ENCODE peak calls at places on chromosomes 12 and 14, in six cellular contexts. Y is AG09309, H is SK-N-SH, J is esophagus muscularis mucosa, K is brain microvascular endothelial cell, Q is GM10248. S is an unnamed sample.

GRCh38 chr14:22131749-22132476 is 457.1 kb downstream of the DAD1 start:
- DNase-seq in J (no peak), H (no peak), Y (no peak), K (peak), Q (no peak), S (no peak)

GRCh38 chr12:46082473-46082872 is 92.1 kb upstream of the SCAF11 start:
- DNase-seq in K (no peak), Y (no peak), H (no peak), Q (no peak), J (no peak), S (no peak)

GRCh38 chr12:9757433-9758025 is 3.2 kb downstream of the CD69 start:
- DNase-seq in H (no peak), K (no peak), J (no peak), Q (no peak), Y (no peak), S (no peak)

GRCh38 chr14:84442481-84442880 is 1087.5 kb upstream of the FLRT2 start:
- DNase-seq in Q (no peak), H (no peak), K (no peak), J (no peak), Y (no peak), S (no peak)

GRCh38 chr12:132327351-132328171 is 1.8 kb downstream of the GALNT9 start:
- DNase-seq in H (no peak), Q (no peak), J (no peak), K (peak), Y (peak), S (no peak)

GRCh38 chr14:58826845-58827686 is 189.3 kb downstream of the DACT1 start:
- DNase-seq in H (no peak), J (no peak), K (no peak), Y (no peak), Q (no peak), S (no peak)

GRCh38 chr12:89261982-89262381 is 90.3 kb downstream of the DUSP6 start:
- DNase-seq in H (no peak), Y (no peak), J (no peak), K (no peak), Q (no peak), S (no peak)

GRCh38 chr12:23855813-23856212 is 93.7 kb downstream of the SOX5 start:
- DNase-seq in H (no peak), Y (no peak), J (no peak), K (no peak), Q (no peak), S (no peak)

GRCh38 chr12:52155048-52155868 is 36.6 kb downstream of the KRT80 start:
- DNase-seq in K (peak), J (no peak), Q (no peak), Y (no peak), H (no peak), S (no peak)

GRCh38 chr14:23206422-23207145 is 23.1 kb upstream of the SLC7A8 start:
- DNase-seq in H (no peak), Q (no peak), K (no peak), Y (no peak), J (no peak), S (no peak)

GRCh38 chr12:49983892-49984291 is 11.1 kb downstream of the AQP6 start:
- DNase-seq in H (peak), J (no peak), Y (peak), Q (peak), K (peak), S (no peak)

GRCh38 chr14:103679351-103679750 is 35.9 kb downstream of the XRCC3 start:
- DNase-seq in K (peak), Y (no peak), J (no peak), Q (peak), H (peak), S (peak)

GRCh38 chr12:110171636-110172035 is 47.5 kb downstream of the IFT81 start:
- DNase-seq in Y (no peak), K (no peak), Q (no peak), J (no peak), H (no peak), S (no peak)

GRCh38 chr12:54419088-54419887 is at the start of gene ITGA5:
- DNase-seq in Y (no peak), H (peak), J (peak), K (peak), Q (no peak), S (peak)

GRCh38 chr14:71701990-71702389 is 230.2 kb upstream of the RGS6 start:
- DNase-seq in Q (no peak), K (no peak), J (no peak), H (no peak), Y (no peak), S (no peak)

GRCh38 chr14:75877292-75877691 is 104.5 kb downstream of the TGFB3 start:
- DNase-seq in Y (peak), J (no peak), K (peak), H (no peak), Q (no peak), S (no peak)

GRCh38 chr12:94384030-94384429 is 75.6 kb downstream of the CEP83 start:
- DNase-seq in Q (no peak), Y (no peak), K (no peak), H (no peak), J (no peak), S (no peak)

GRCh38 chr12:2976581-2976996 is 17.4 kb downstream of the TEAD4 start:
- DNase-seq in J (no peak), H (peak), K (no peak), Q (no peak), Y (no peak), S (no peak)

GRCh38 chr12:106074706-106075392 is 63.9 kb downstream of the NUAK1 start:
- DNase-seq in H (peak), Q (no peak), Y (no peak), K (peak), J (peak), S (no peak)

GRCh38 chr12:99453831-99454538 is 193.6 kb upstream of the GARIN6 start:
- DNase-seq in K (peak), Q (no peak), J (no peak), Y (no peak), H (no peak), S (peak)

GRCh38 chr14:80275208-80275850 is 64.0 kb upstream of the DIO2 start:
- DNase-seq in Y (peak), H (no peak), J (no peak), K (peak), Q (no peak), S (no peak)

GRCh38 chr14:39265741-39266588 is 32.2 kb downstream of the MIA2 start:
- DNase-seq in Y (no peak), K (peak), H (no peak), J (no peak), Q (no peak), S (no peak)

GRCh38 chr12:56931474-56931978 is 2.7 kb downstream of the SDR9C7 start:
- DNase-seq in K (peak), H (peak), J (peak), Y (peak), Q (no peak), S (peak)

GRCh38 chr12:113469893-113470743 is 1.6 kb downstream of the LHX5 start:
- DNase-seq in Q (peak), H (peak), K (no peak), Y (no peak), J (no peak), S (peak)

GRCh38 chr12:69129014-69129413 is 110.4 kb upstream of the CPSF6 start:
- DNase-seq in H (no peak), Q (no peak), Y (no peak), K (no peak), J (peak), S (no peak)

GRCh38 chr12:32466187-32466586 is 66.8 kb downstream of the FGD4 start:
- DNase-seq in J (no peak), K (no peak), Y (no peak), Q (no peak), H (no peak), S (no peak)

GRCh38 chr12:20183563-20183962 is 184.8 kb upstream of the PDE3A start:
- DNase-seq in H (no peak), J (no peak), Q (no peak), Y (no peak), K (peak), S (no peak)

GRCh38 chr12:117889098-117889497 is 79.7 kb downstream of the KSR2 start:
- DNase-seq in J (no peak), Q (peak), H (no peak), Y (no peak), K (no peak), S (peak)

GRCh38 chr12:93287152-93287551 is 90.6 kb upstream of the NUDT4 start:
- DNase-seq in J (no peak), Q (no peak), K (no peak), Y (no peak), H (no peak), S (no peak)

GRCh38 chr14:46344327-46344937 is 307.1 kb downstream of the RPL10L start:
- DNase-seq in Y (no peak), H (peak), K (peak), Q (no peak), J (no peak), S (no peak)

GRCh38 chr12:45730116-45730841 is 773 bp downstream of the ARID2 start:
- DNase-seq in K (peak), Q (peak), Y (no peak), H (peak), J (no peak), S (peak)

GRCh38 chr12:121942145-121942718 is 23.8 kb downstream of the CFAP251 start:
- DNase-seq in Y (no peak), Q (no peak), K (peak), J (no peak), H (no peak), S (no peak)

GRCh38 chr14:65866906-65867305 is 454.4 kb downstream of the FUT8 start:
- DNase-seq in Q (no peak), Y (no peak), H (no peak), J (no peak), K (no peak), S (no peak)

GRCh38 chr14:101972126-101972785 is 7.9 kb downstream of the DYNC1H1 start:
- DNase-seq in H (peak), Q (no peak), J (peak), K (peak), Y (peak), S (no peak)

GRCh38 chr12:89353188-89353822 is 1.0 kb upstream of the DUSP6 start:
- DNase-seq in K (peak), H (peak), Y (no peak), J (no peak), Q (peak), S (peak)

GRCh38 chr12:44972746-44973421 is 78.0 kb downstream of the DBX2 start:
- DNase-seq in K (no peak), Q (peak), J (no peak), H (peak), Y (no peak), S (peak)

GRCh38 chr12:96401061-96401871 is 1.0 kb upstream of the CDK17 start:
- DNase-seq in Q (peak), K (peak), H (peak), Y (no peak), J (no peak), S (peak)
- TF ChIP-seq CTCF in Q (peak), K (peak), H (peak), Y (peak), J (peak), S (peak)

GRCh38 chr14:68911594-68912227 is 67.4 kb downstream of the ACTN1 start:
- DNase-seq in Y (no peak), K (peak), H (peak), J (no peak), Q (peak), S (peak)
- TF ChIP-seq CTCF in Y (peak), K (peak), H (peak), J (peak), Q (peak), S (peak)

DNA sequence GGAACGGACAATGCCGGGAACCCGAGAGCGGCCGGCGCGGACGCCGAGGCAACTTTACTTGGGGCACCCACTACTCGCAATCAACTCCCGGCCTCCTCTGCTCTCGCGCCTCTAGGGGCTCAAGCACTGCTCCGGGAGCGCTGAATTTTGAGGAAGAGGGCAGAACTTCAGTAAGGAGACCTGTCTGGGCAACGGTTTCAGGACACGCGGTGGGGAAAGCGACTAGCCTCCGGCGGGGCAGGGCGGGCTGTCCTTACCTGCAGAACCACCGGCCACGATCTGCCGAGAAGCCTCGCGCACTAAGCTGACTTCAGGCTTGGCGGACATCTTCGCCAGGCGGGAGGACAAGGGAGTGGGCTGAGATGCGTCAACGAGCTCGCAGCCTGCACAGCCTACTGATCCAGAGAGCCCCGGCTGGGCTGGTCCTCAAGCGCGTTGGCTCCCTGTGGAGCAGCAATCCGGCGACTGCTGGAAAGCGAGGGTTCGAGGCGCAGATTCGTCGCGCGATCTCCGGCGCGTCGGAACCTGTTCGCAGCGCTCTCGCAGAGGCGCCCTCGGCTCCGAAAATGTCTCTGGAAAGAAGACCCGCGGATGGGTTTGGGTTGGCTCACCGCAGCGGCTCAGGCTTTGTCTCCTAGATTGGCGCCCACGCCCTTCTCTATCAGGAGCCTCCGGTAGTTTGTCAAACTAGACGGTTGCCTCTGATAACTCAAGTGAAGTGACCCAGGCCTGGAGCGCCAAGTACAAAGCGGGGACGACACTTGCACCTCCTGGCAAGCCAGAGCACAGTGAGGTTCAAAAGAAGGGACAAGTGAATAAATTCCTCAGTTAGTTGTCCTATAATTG is at the start of gene SLC25A21:
- DNase-seq in Q (no peak), H (no peak), Y (peak), K (peak), J (no peak), S (no peak)
- TF ChIP-seq CTCF in Q (no peak), H (no peak), Y (no peak), K (peak), J (no peak), S (no peak)

GRCh38 chr12:114611145-114612018 is 72.6 kb downstream of the TBX3 start:
- DNase-seq in J (no peak), Y (no peak), H (no peak), K (no peak), Q (no peak), S (no peak)

GRCh38 chr12:114614040-114614439 is 69.9 kb downstream of the TBX3 start:
- DNase-seq in J (no peak), K (no peak), Y (no peak), H (no peak), Q (no peak), S (no peak)

GRCh38 chr12:114612062-114612461 is 71.9 kb downstream of the TBX3 start:
- DNase-seq in J (no peak), Q (no peak), K (no peak), Y (no peak), H (no peak), S (no peak)

DNA sequence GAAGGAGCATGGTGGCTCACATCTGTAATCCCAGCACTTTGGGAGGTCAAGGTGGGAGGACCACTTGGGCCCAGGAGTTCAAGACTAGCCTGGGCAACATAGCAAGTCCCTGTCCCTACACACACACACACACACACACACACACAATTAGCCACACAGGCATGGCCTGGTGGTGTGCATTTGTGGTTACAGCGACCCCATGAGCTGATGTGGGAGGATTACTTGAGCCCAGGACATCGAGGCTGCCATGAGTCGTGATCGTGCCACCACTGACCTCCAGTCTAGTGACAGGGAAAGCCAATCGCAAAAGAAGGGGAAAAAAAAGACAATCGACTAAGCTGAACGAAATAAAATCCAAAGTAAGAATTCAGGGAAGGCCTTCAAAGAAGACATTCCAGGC is 67.9 kb downstream of the TBX3 start:
- DNase-seq in Q (no peak), J (no peak), K (no peak), Y (no peak), H (no peak), S (no peak)
- TF ChIP-seq CTCF in Q (no peak), J (no peak), K (no peak), Y (no peak), H (no peak), S (no peak)

DNA sequence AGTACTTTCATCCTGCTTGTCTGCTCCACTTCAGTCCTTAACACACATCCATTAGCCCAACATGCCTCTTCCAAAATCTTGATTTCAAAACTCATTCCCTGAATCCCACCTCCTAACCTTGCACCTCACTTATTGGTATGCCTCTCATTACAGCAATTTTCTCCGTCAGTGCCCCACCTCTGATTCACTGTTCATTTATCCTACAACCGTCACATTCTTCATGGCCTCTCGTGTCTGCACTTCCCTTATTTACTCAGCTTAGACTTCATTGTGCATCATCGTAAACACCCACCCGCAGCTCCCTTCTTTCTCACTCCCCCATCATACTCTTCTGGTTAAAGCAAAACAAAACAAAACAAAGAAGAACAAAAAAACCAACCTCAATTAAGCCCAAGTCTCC is 160.6 kb upstream of the HMGA2 start:
- DNase-seq in K (no peak), Y (no peak), Q (no peak), H (no peak), J (no peak), S (no peak)
- TF ChIP-seq CTCF in K (no peak), Y (no peak), Q (no peak), H (no peak), J (no peak), S (no peak)

GRCh38 chr12:21604245-21605101 is at the start of gene GYS2:
- DNase-seq in J (no peak), Q (no peak), K (no peak), H (no peak), Y (no peak), S (no peak)

GRCh38 chr12:21602774-21603173 is 1.9 kb downstream of the GYS2 start:
- DNase-seq in Y (no peak), Q (no peak), J (no peak), H (no peak), K (no peak), S (no peak)

GRCh38 chr12:21606175-21606574 is 1.5 kb upstream of the GYS2 start:
- DNase-seq in J (no peak), Y (no peak), K (no peak), Q (no peak), H (no peak), S (no peak)

GRCh38 chr12:21607701-21608100 is 3.1 kb upstream of the GYS2 start:
- DNase-seq in H (no peak), Y (peak), Q (no peak), J (no peak), K (no peak), S (no peak)
- TF ChIP-seq CTCF in H (peak), Y (peak), Q (peak), J (peak), K (no peak), S (peak)

S was measured in GM13976.